ENCODE peak calls at places on chromosomes 2 and 18, in eight cellular contexts. T is PC-3, C is neural progenitor cell, V is GM23338, Q is OCI-LY7, O is HCT116, X is SK-N-SH, I is MM.1S. S is an unnamed sample.

GRCh38 chr18:67864677-67865340 is 348.3 kb upstream of the DSEL start:
- DNase-seq in X (no peak), V (no peak), Q (no peak), O (no peak), I (no peak), T (peak; percentile 60), C (peak; percentile 5), S (no peak)

GRCh38 chr2:8872821-8873432 is 35.5 kb upstream of the KIDINS220 start:
- DNase-seq in C (peak; percentile 75), V (peak; percentile 87), T (peak; percentile 70), Q (peak; percentile 55), X (peak; percentile 63), I (peak; percentile 58), O (peak; percentile 50), S (peak; percentile 76)

GRCh38 chr2:45168731-45169338 is 159.6 kb upstream of the SIX2 start:
- DNase-seq in X (peak; percentile 90), C (peak; percentile 71), V (peak; percentile 55), I (peak; percentile 47), T (peak; percentile 61), Q (no peak), O (no peak), S (no peak)

GRCh38 chr2:86791574-86791973 is 861 bp upstream of the CD8A start:
- DNase-seq in I (no peak), T (no peak), Q (no peak), V (peak; percentile 43), O (no peak), C (peak; percentile 20), X (peak; percentile 27), S (no peak)

GRCh38 chr18:48929951-48930713 is 20.6 kb downstream of the SMAD7 start:
- DNase-seq in Q (no peak), X (peak; percentile 81), I (no peak), C (peak; percentile 53), V (peak; percentile 62), T (no peak), O (no peak), S (peak; percentile 90)

GRCh38 chr2:150296795-150297546 is 190.5 kb downstream of the RND3 start:
- DNase-seq in C (no peak), X (no peak), O (no peak), I (no peak), T (peak; percentile 85), Q (no peak), V (no peak), S (no peak)

GRCh38 chr2:67600946-67601345 is 203.8 kb downstream of the ETAA1 start:
- DNase-seq in V (no peak), I (no peak), T (peak; percentile 68), C (no peak), X (no peak), O (no peak), Q (no peak), S (no peak)

GRCh38 chr2:174001107-174001506 is 35.9 kb upstream of the SP3 start:
- DNase-seq in C (no peak), Q (no peak), X (no peak), T (no peak), O (no peak), I (no peak), V (no peak), S (no peak)

GRCh38 chr2:172549131-172549530 is 6.8 kb upstream of the PDK1 start:
- DNase-seq in T (no peak), X (no peak), V (no peak), O (no peak), I (no peak), Q (no peak), C (no peak), S (no peak)

GRCh38 chr18:43013489-43013888 is 102.0 kb downstream of the RIT2 start:
- DNase-seq in X (no peak), V (no peak), I (no peak), T (no peak), C (no peak), Q (no peak), O (no peak), S (no peak)

GRCh38 chr2:190320696-190321095 is 1.1 kb upstream of the HIBCH start:
- DNase-seq in X (no peak), V (no peak), C (no peak), T (no peak), I (no peak), Q (no peak), O (no peak), S (no peak)

GRCh38 chr2:78676921-78677696 is 348.4 kb upstream of the REG3G start:
- DNase-seq in C (no peak), O (no peak), Q (peak; percentile 10), V (peak; percentile 40), I (no peak), T (no peak), X (no peak), S (no peak)
- TF ChIP-seq EZH2phosphoT487 in C (no peak), O (no peak), Q (no peak), V (no peak), I (no peak), T (no peak), X (no peak), S (no peak)

GRCh38 chr18:55479656-55480420 is 108.2 kb downstream of the TCF4 start:
- DNase-seq in V (no peak), C (no peak), T (no peak), I (no peak), X (no peak), O (no peak), Q (no peak), S (no peak)

GRCh38 chr18:55477537-55478300 is 110.3 kb downstream of the TCF4 start:
- DNase-seq in I (peak; percentile 55), O (no peak), C (no peak), V (no peak), Q (peak; percentile 42), T (peak; percentile 45), X (no peak), S (peak; percentile 22)

GRCh38 chr18:55475916-55476315 is 112.1 kb downstream of the TCF4 start:
- DNase-seq in V (no peak), C (no peak), X (no peak), I (no peak), T (no peak), O (no peak), Q (no peak), S (no peak)

GRCh38 chr18:55475467-55475866 is 112.5 kb downstream of the TCF4 start:
- DNase-seq in V (no peak), Q (no peak), X (no peak), T (no peak), I (no peak), C (no peak), O (no peak), S (no peak)

GRCh38 chr18:55478301-55478660 is 109.7 kb downstream of the TCF4 start:
- DNase-seq in X (no peak), C (no peak), I (no peak), Q (no peak), O (no peak), V (no peak), T (no peak), S (no peak)
- H3K4me3 ChIP-seq in X (peak overlapping the region; percentile 62), C (no peak overlapping the region), I (no peak overlapping the region), Q (peak overlapping the region; percentile 73), O (no peak overlapping the region), V (no peak overlapping the region), T (peak overlapping the region; percentile 64), S (no peak overlapping the region)

GRCh38 chr18:45056907-45057306 is 376.2 kb downstream of the SETBP1 start:
- DNase-seq in X (no peak), I (no peak), T (no peak), O (no peak), C (no peak), Q (no peak), V (peak; percentile 8), S (no peak)
- H3K27ac ChIP-seq in X (no peak overlapping the region), I (no peak overlapping the region), T (no peak overlapping the region), O (no peak overlapping the region), C (no peak overlapping the region), Q (no peak overlapping the region), V (no peak overlapping the region), S (peak overlapping the region; percentile 33)

DNA sequence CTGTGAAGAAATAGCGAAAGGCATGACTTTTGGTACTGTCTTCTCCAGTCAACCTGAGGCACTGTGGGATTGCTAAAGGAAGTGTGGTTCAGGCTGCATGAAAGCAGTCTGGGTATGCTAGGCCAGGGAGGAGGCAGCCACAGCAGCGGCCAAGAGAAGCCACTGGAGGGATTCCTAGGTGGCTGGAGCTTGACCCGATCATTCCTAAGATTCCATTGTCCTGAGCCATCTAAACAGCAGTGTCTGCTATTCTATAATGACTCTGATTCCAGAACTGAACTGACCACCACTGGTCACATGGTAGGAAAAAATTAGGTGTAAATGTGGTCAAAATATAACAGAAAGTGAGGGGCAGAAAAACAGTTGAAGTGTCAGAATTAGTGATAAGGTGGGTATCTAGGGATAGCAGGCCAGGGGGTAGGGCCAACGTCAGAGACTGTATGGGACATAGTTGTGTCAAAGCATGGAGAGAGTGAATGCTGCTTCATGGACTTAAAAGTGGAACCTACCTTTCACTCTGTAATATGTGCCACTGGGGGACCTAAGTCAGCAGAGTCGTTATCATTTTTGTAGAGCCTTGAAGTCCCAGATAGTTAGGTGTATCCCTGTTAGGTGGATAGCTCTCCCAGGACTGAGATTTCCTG is 204.6 kb downstream of the CTNNA2 start:
- DNase-seq in C (peak; percentile 10), T (peak; percentile 2), X (no peak), O (no peak), V (peak; percentile 52), Q (no peak), I (no peak), S (peak; percentile 23)
- TF ChIP-seq EZH2phosphoT487 in C (no peak), T (no peak), X (no peak), O (no peak), V (no peak), Q (no peak), I (no peak), S (no peak)

GRCh38 chr18:61766266-61766884 is 126.4 kb downstream of the RNF152 start:
- DNase-seq in T (no peak), O (no peak), Q (no peak), I (no peak), C (no peak), V (no peak), X (no peak), S (no peak)

GRCh38 chr18:61756244-61756643 is 136.6 kb downstream of the RNF152 start:
- DNase-seq in C (no peak), Q (no peak), T (no peak), X (no peak), I (no peak), O (no peak), V (no peak), S (no peak)

GRCh38 chr18:61765097-61765496 is 127.7 kb downstream of the RNF152 start:
- DNase-seq in C (peak; percentile 28), Q (no peak), I (no peak), T (no peak), V (peak; percentile 11), O (no peak), X (peak; percentile 25), S (no peak)

GRCh38 chr18:61764381-61764780 is 128.4 kb downstream of the RNF152 start:
- DNase-seq in I (no peak), X (no peak), T (no peak), Q (no peak), C (no peak), V (no peak), O (no peak), S (no peak)

DNA sequence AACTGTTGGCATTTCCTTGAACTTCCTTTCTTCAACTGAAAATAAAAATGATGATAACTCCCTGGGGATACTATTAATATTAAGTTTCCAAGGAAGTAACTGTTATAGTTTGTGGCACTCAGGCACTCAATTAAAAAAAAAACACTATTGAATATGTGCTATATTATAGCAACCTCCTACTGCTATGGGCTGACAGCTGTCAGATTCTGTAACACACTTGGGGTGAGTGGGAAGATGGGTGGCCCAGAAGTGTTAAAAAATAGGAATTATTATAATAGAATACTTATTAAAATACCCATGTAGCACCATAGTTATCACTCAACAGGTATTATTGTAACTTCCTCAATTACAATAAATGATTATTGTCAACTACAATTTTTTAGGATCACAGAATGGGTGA is 130.9 kb downstream of the RNF152 start:
- DNase-seq in Q (no peak), C (no peak), I (no peak), O (no peak), V (no peak), X (no peak), T (no peak), S (no peak)
- H3K4me3 ChIP-seq in Q (no peak overlapping the region), C (no peak overlapping the region), I (no peak overlapping the region), O (no peak overlapping the region), V (no peak overlapping the region), X (no peak overlapping the region), T (no peak overlapping the region), S (no peak overlapping the region)